ENCODE peak calls at places on chromosomes 4 and X, in four cellular contexts. O is left colon, G is COR-L47, J is SW 1271. F is an unnamed sample.

GRCh38 chr4:78601013-78601412 is 49.4 kb downstream of the ANXA3 start:
- DNase-seq in O (no peak), G (peak), J (no peak), F (no peak)

GRCh38 chr4:8353912-8354453 is 84.4 kb downstream of the HTRA3 start:
- DNase-seq in O (no peak), G (no peak), J (no peak), F (peak)

GRCh38 chrX:134803060-134803459 is 144.8 kb upstream of the PLAC1 start:
- DNase-seq in O (no peak), G (no peak), J (no peak), F (no peak)

GRCh38 chr4:2793920-2794706 is 1.2 kb downstream of the SH3BP2 start:
- DNase-seq in O (peak), G (no peak), J (no peak), F (peak)

GRCh38 chr4:99960648-99961047 is 10.6 kb upstream of the H2AZ1 start:
- DNase-seq in O (no peak), G (no peak), J (no peak), F (no peak)

GRCh38 chr4:19748470-19748869 is 503.2 kb upstream of the SLIT2 start:
- DNase-seq in O (peak), G (no peak), J (no peak), F (peak)

GRCh38 chr4:168744021-168744420 is 247.2 kb downstream of the PALLD start:
- DNase-seq in O (no peak), G (no peak), J (no peak), F (no peak)

GRCh38 chr4:105970371-105970770 is 75.1 kb downstream of the NPNT start:
- DNase-seq in O (no peak), G (no peak), J (no peak), F (no peak)

GRCh38 chr4:163613375-163613774 is 118.9 kb downstream of the TMA16 start:
- DNase-seq in O (no peak), G (no peak), J (no peak), F (no peak)

GRCh38 chrX:53284684-53285447 is 3.5 kb upstream of the IQSEC2 start:
- DNase-seq in O (peak), G (peak), J (no peak), F (peak)

GRCh38 chr4:81466841-81467671 is 4.7 kb downstream of the RASGEF1B start:
- DNase-seq in O (peak), G (peak), J (no peak), F (peak)

GRCh38 chr4:78748361-78748760 is 27.8 kb upstream of the BMP2K start:
- DNase-seq in O (no peak), G (no peak), J (no peak), F (no peak)

GRCh38 chr4:2469192-2469984 is 482 bp downstream of the RNF4 start:
- DNase-seq in O (peak), G (peak), J (no peak), F (peak)

GRCh38 chr4:78528327-78528726 is 23.2 kb upstream of the ANXA3 start:
- DNase-seq in O (no peak), G (no peak), J (no peak), F (no peak)

GRCh38 chr4:1973661-1974060 is 35.1 kb downstream of the NELFA start:
- DNase-seq in O (no peak), G (no peak), J (no peak), F (no peak)

F was measured in transverse colon.